ENCODE peak calls at places on chromosomes 2 and 18, in six cellular contexts. One of them, this sample, is unnamed.

GRCh38 chr2:198383392-198383791 is 579.0 kb downstream of the PLCL1 start:
- DNase-seq in D341Med: no peak
- DNase-seq in NCI-H1694: no peak
- DNase-seq in sigmoid colon: no peak
- DNase-seq in neuronal stem cell: no peak
- DNase-seq in A172: no peak
- DNase-seq in this sample: no peak

GRCh38 chr2:234863043-234863934 is 88.5 kb upstream of the SH3BP4 start:
- DNase-seq in D341Med: no peak
- DNase-seq in NCI-H1694: no peak
- DNase-seq in sigmoid colon: peak
- DNase-seq in neuronal stem cell: no peak
- DNase-seq in A172: peak
- DNase-seq in this sample: peak

GRCh38 chr18:58687871-58688308 is 16.6 kb downstream of the MALT1 start:
- DNase-seq in D341Med: no peak
- DNase-seq in NCI-H1694: no peak
- DNase-seq in sigmoid colon: no peak
- DNase-seq in neuronal stem cell: no peak
- DNase-seq in A172: no peak
- DNase-seq in this sample: no peak

GRCh38 chr2:179612108-179612507 is 249.3 kb downstream of the ZNF385B start:
- DNase-seq in D341Med: no peak
- DNase-seq in NCI-H1694: no peak
- DNase-seq in sigmoid colon: no peak
- DNase-seq in neuronal stem cell: no peak
- DNase-seq in A172: peak
- DNase-seq in this sample: no peak

GRCh38 chr2:127051116-127051779 is 55.7 kb downstream of the BIN1 start:
- DNase-seq in D341Med: no peak
- DNase-seq in NCI-H1694: no peak
- DNase-seq in sigmoid colon: peak
- DNase-seq in neuronal stem cell: no peak
- DNase-seq in A172: no peak
- DNase-seq in this sample: no peak

GRCh38 chr2:176094307-176094706 is 1.8 kb downstream of the HOXD13 start:
- DNase-seq in D341Med: no peak
- DNase-seq in NCI-H1694: no peak
- DNase-seq in sigmoid colon: no peak
- DNase-seq in neuronal stem cell: no peak
- DNase-seq in A172: no peak
- DNase-seq in this sample: no peak

GRCh38 chr2:132037527-132038178 is 124.1 kb downstream of the ANKRD30BL start:
- DNase-seq in D341Med: peak
- DNase-seq in NCI-H1694: peak
- DNase-seq in sigmoid colon: peak
- DNase-seq in neuronal stem cell: peak
- DNase-seq in A172: no peak
- DNase-seq in this sample: no peak

GRCh38 chr18:73943763-73944162 is 203.9 kb downstream of the FBXO15 start:
- DNase-seq in D341Med: no peak
- DNase-seq in NCI-H1694: no peak
- DNase-seq in sigmoid colon: no peak
- DNase-seq in neuronal stem cell: no peak
- DNase-seq in A172: no peak
- DNase-seq in this sample: no peak

GRCh38 chr2:208266641-208267335 is 733 bp downstream of the PIKFYVE start:
- DNase-seq in D341Med: no peak
- DNase-seq in NCI-H1694: no peak
- DNase-seq in sigmoid colon: no peak
- DNase-seq in neuronal stem cell: no peak
- DNase-seq in A172: no peak
- DNase-seq in this sample: no peak

GRCh38 chr2:170525566-170525900 is 189.6 kb upstream of the SP5 start:
- DNase-seq in D341Med: no peak
- DNase-seq in NCI-H1694: no peak
- DNase-seq in sigmoid colon: peak
- DNase-seq in neuronal stem cell: no peak
- DNase-seq in A172: peak
- DNase-seq in this sample: peak

GRCh38 chr2:163767097-163767496 is 31.3 kb upstream of the FIGN start:
- DNase-seq in D341Med: no peak
- DNase-seq in NCI-H1694: no peak
- DNase-seq in sigmoid colon: no peak
- DNase-seq in neuronal stem cell: no peak
- DNase-seq in A172: no peak
- DNase-seq in this sample: no peak

GRCh38 chr2:188404341-188405004 is 112.8 kb downstream of the GULP1 start:
- DNase-seq in D341Med: no peak
- DNase-seq in NCI-H1694: no peak
- DNase-seq in sigmoid colon: no peak
- DNase-seq in neuronal stem cell: no peak
- DNase-seq in A172: peak
- DNase-seq in this sample: no peak

GRCh38 chr2:226478121-226478809 is 321.4 kb downstream of the IRS1 start:
- DNase-seq in D341Med: no peak
- DNase-seq in NCI-H1694: no peak
- DNase-seq in sigmoid colon: peak
- DNase-seq in neuronal stem cell: peak
- DNase-seq in A172: peak
- DNase-seq in this sample: no peak

GRCh38 chr2:157404363-157404762 is 39.5 kb downstream of the CYTIP start:
- DNase-seq in D341Med: no peak
- DNase-seq in NCI-H1694: no peak
- DNase-seq in sigmoid colon: no peak
- DNase-seq in neuronal stem cell: no peak
- DNase-seq in A172: peak
- DNase-seq in this sample: no peak

GRCh38 chr2:237692601-237693079 is 65.3 kb downstream of the LRRFIP1 start:
- DNase-seq in D341Med: peak
- DNase-seq in NCI-H1694: no peak
- DNase-seq in sigmoid colon: peak
- DNase-seq in neuronal stem cell: no peak
- DNase-seq in A172: no peak
- DNase-seq in this sample: no peak

GRCh38 chr2:121382744-121383143 is 97.7 kb upstream of the TFCP2L1 start:
- DNase-seq in D341Med: no peak
- DNase-seq in NCI-H1694: no peak
- DNase-seq in sigmoid colon: no peak
- DNase-seq in neuronal stem cell: no peak
- DNase-seq in A172: no peak
- DNase-seq in this sample: no peak

GRCh38 chr2:197011777-197012641 is 85.5 kb upstream of the PGAP1 start:
- DNase-seq in D341Med: peak
- DNase-seq in NCI-H1694: peak
- DNase-seq in sigmoid colon: no peak
- DNase-seq in neuronal stem cell: no peak
- DNase-seq in A172: peak
- DNase-seq in this sample: peak

GRCh38 chr2:238857929-238858328 is 10.0 kb downstream of the TWIST2 start:
- DNase-seq in D341Med: no peak
- DNase-seq in NCI-H1694: no peak
- DNase-seq in sigmoid colon: peak
- DNase-seq in neuronal stem cell: no peak
- DNase-seq in A172: no peak
- DNase-seq in this sample: no peak

GRCh38 chr2:47254464-47254863 is 99.4 kb upstream of the STPG4 start:
- DNase-seq in D341Med: no peak
- DNase-seq in NCI-H1694: no peak
- DNase-seq in sigmoid colon: no peak
- DNase-seq in neuronal stem cell: no peak
- DNase-seq in A172: no peak
- DNase-seq in this sample: no peak

GRCh38 chr18:48342125-48342524 is 67.1 kb downstream of the ZBTB7C start:
- DNase-seq in D341Med: no peak
- DNase-seq in NCI-H1694: peak
- DNase-seq in sigmoid colon: no peak
- DNase-seq in neuronal stem cell: no peak
- DNase-seq in A172: no peak
- DNase-seq in this sample: peak

GRCh38 chr2:105765415-105766299 is 20.9 kb downstream of the NCK2 start:
- DNase-seq in D341Med: no peak
- DNase-seq in NCI-H1694: no peak
- DNase-seq in sigmoid colon: no peak
- DNase-seq in neuronal stem cell: no peak
- DNase-seq in A172: no peak
- DNase-seq in this sample: no peak

GRCh38 chr2:233247744-233248143 is 3.7 kb upstream of the ATG16L1 start:
- DNase-seq in D341Med: no peak
- DNase-seq in NCI-H1694: no peak
- DNase-seq in sigmoid colon: no peak
- DNase-seq in neuronal stem cell: no peak
- DNase-seq in A172: peak
- DNase-seq in this sample: no peak

GRCh38 chr2:241768251-241768711 is 8.3 kb upstream of the GAL3ST2 start:
- DNase-seq in D341Med: peak
- DNase-seq in NCI-H1694: no peak
- DNase-seq in sigmoid colon: peak
- DNase-seq in neuronal stem cell: no peak
- DNase-seq in A172: no peak
- DNase-seq in this sample: no peak

GRCh38 chr2:69798466-69798908 is 31.0 kb upstream of the GMCL1 start:
- DNase-seq in D341Med: no peak
- DNase-seq in NCI-H1694: no peak
- DNase-seq in sigmoid colon: peak
- DNase-seq in neuronal stem cell: no peak
- DNase-seq in A172: no peak
- DNase-seq in this sample: no peak

GRCh38 chr2:121562269-121563176 is 31.8 kb downstream of the RNU4ATAC start:
- DNase-seq in D341Med: no peak
- DNase-seq in NCI-H1694: no peak
- DNase-seq in sigmoid colon: no peak
- DNase-seq in neuronal stem cell: no peak
- DNase-seq in A172: no peak
- DNase-seq in this sample: no peak

GRCh38 chr18:44507729-44508325 is 172.9 kb upstream of the SETBP1 start:
- DNase-seq in D341Med: no peak
- DNase-seq in NCI-H1694: no peak
- DNase-seq in sigmoid colon: no peak
- DNase-seq in neuronal stem cell: no peak
- DNase-seq in A172: no peak
- DNase-seq in this sample: no peak

GRCh38 chr2:178579006-178579405 is 98.7 kb downstream of the PLEKHA3 start:
- DNase-seq in D341Med: no peak
- DNase-seq in NCI-H1694: no peak
- DNase-seq in sigmoid colon: no peak
- DNase-seq in neuronal stem cell: no peak
- DNase-seq in A172: peak
- DNase-seq in this sample: no peak

GRCh38 chr2:11715987-11716652 is 30.3 kb upstream of the LPIN1 start:
- DNase-seq in D341Med: no peak
- DNase-seq in NCI-H1694: no peak
- DNase-seq in sigmoid colon: no peak
- DNase-seq in neuronal stem cell: no peak
- DNase-seq in A172: no peak
- DNase-seq in this sample: no peak

This sample was measured in NCI-H446 treated with DMSO at 0.1 percent for 48 hours.